ENCODE peak calls at places on chromosomes 13 and 19, in seven cellular contexts. F, S, Z, G, W, X and M are unnamed samples. For H3K4me1, the result is how much of the 10 kb centered on the place peaks cover.

GRCh38 chr19:33375156-33375744 is 1.7 kb downstream of the CEBPG start:
- DNase-seq in S (no peak), Z (no peak), G (no peak), F (no peak), X (no peak), W (no peak), M (no peak)

GRCh38 chr19:287381-287871 is 3.8 kb downstream of the PLPP2 start:
- DNase-seq in S (no peak), G (no peak), F (no peak), X (no peak), W (no peak), Z (no peak), M (no peak)

GRCh38 chr13:50074843-50075242 is 59.6 kb downstream of the KCNRG start:
- DNase-seq in W (no peak), S (no peak), X (no peak), F (no peak), G (no peak), Z (no peak), M (no peak)

GRCh38 chr19:10399878-10400277 is 3.5 kb downstream of the CDC37 start:
- DNase-seq in X (no peak), F (no peak), G (no peak), Z (peak), W (no peak), S (no peak), M (no peak)

GRCh38 chr19:4342421-4343055 is 824 bp upstream of the MPND start:
- DNase-seq in S (peak), F (peak), G (peak), Z (peak), X (peak), W (peak), M (peak)

GRCh38 chr19:1183543-1184172 is 9.6 kb upstream of the SBNO2 start:
- DNase-seq in F (peak), W (peak), Z (no peak), S (peak), X (no peak), G (peak), M (peak)

GRCh38 chr13:18944501-18945068 is 237.0 kb downstream of the TUBA3C start:
- DNase-seq in X (no peak), F (peak), G (no peak), S (no peak), W (no peak), Z (no peak), M (no peak)

GRCh38 chr19:43699506-43700367 is 16.1 kb upstream of the IRGC start:
- DNase-seq in S (peak), Z (peak), F (peak), X (peak), G (no peak), W (peak), M (no peak)

GRCh38 chr19:13017306-13018036 is 22.2 kb downstream of the NFIX start:
- DNase-seq in W (no peak), X (no peak), Z (no peak), S (peak), F (no peak), G (no peak), M (no peak)

GRCh38 chr19:13803038-13803437 is 7.8 kb downstream of the ZSWIM4 start:
- DNase-seq in Z (no peak), X (no peak), G (no peak), W (no peak), F (no peak), S (no peak), M (no peak)

GRCh38 chr19:6730153-6730804 is 7.1 kb downstream of the GPR108 start:
- DNase-seq in W (peak), S (peak), Z (no peak), F (no peak), X (no peak), G (peak), M (no peak)

GRCh38 chr19:45774765-45775164 is 5.7 kb upstream of the SIX5 start:
- DNase-seq in S (peak), F (no peak), Z (no peak), W (peak), X (no peak), G (peak), M (no peak)

GRCh38 chr13:47175172-47175806 is 278.4 kb upstream of the HTR2A start:
- DNase-seq in W (no peak), Z (no peak), S (no peak), G (no peak), X (no peak), F (no peak), M (peak)

GRCh38 chr13:109790951-109791605 is 4.7 kb upstream of the IRS2 start:
- DNase-seq in G (peak), W (peak), S (peak), Z (peak), F (no peak), X (no peak), M (peak)

GRCh38 chr19:20612711-20613316 is 47.2 kb upstream of the ZNF737 start:
- DNase-seq in G (no peak), W (no peak), F (no peak), X (no peak), S (no peak), Z (no peak), M (no peak)

GRCh38 chr19:4183967-4184717 is 1.7 kb downstream of the ANKRD24 start:
- DNase-seq in F (peak), S (no peak), G (no peak), Z (no peak), W (no peak), X (no peak), M (no peak)

GRCh38 chr13:99307648-99308339 is 595 bp upstream of the GPR183 start:
- DNase-seq in W (peak), S (no peak), G (peak), F (no peak), X (no peak), Z (no peak), M (peak)

DNA sequence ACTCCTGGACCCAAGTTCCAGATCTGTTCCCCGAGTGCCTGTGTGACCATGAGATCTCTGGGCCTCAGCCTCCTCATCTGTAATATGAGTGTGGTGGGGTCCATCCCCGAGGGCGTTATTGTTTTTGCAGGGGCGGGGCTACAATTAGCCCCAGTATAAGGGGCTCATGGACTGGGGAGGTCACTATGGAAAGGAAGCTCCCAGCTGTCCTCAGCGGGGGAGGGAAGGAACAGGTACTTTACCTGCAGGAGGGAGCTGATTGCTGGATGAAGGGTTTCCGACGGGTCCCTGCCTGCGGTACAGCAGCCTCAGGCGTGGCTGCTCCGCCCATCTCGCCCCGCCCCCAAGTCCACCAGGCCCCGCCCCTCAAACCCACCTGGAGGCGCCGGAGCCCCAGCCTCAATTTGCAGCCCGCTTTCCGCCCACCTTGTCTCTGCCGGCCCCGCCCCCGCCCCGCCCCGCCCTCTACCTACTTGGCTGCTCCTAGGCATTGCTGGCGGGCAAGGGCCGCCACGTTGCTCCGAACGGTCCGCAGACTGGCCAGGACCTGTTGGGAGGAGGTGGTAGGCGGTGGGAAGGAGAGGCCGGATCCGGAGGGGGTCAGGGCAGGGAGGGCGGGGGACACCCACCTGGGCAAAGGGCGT is 5.5 kb downstream of the PDE4C start:
- DNase-seq in G (no peak), X (no peak), Z (no peak), F (no peak), S (peak), W (no peak), M (no peak)
- H3K4me1 ChIP-seq in G (under half), X (under half), Z (under half), F (under half), S (under half), W (under half), M (under half)

GRCh38 chr13:45339399-45339798 is 1.6 kb downstream of the TPT1 start:
- DNase-seq in Z (no peak), X (no peak), S (no peak), G (no peak), W (no peak), F (no peak), M (no peak)

GRCh38 chr13:45335397-45336024 is 5.5 kb downstream of the TPT1 start:
- DNase-seq in F (no peak), W (no peak), S (no peak), Z (no peak), X (no peak), G (no peak), M (no peak)

GRCh38 chr13:45336025-45336800 is 4.8 kb downstream of the TPT1 start:
- DNase-seq in F (no peak), S (no peak), X (no peak), W (no peak), G (no peak), Z (no peak), M (no peak)

GRCh38 chr13:45337803-45338202 is 3.2 kb downstream of the TPT1 start:
- DNase-seq in Z (no peak), W (no peak), G (no peak), S (no peak), F (no peak), X (no peak), M (no peak)

DNA sequence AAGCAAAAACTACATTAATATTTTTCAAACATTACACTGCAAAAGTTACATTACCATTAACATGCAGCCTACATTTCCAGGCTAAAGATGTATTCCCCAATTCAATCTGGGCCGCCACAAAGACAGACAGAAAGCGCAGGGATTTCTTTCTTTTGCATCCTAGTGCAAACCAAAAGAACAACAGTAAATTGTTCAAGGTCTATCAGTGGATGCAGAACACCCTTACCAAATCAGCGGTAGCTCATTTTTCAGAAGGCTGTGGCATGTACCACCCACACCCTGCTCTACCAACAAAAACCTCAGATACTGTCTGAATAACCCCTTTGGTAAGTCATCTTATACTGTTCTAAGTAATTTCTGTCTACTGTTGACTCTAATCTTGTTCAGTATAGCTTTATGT is 3.6 kb downstream of the TPT1 start:
- DNase-seq in S (no peak), G (no peak), X (no peak), W (no peak), F (no peak), Z (no peak), M (no peak)
- H3K4me1 ChIP-seq in S (under half), G (half or more), X (under half), W (half or more), F (half or more), Z (half or more), M (half or more)

DNA sequence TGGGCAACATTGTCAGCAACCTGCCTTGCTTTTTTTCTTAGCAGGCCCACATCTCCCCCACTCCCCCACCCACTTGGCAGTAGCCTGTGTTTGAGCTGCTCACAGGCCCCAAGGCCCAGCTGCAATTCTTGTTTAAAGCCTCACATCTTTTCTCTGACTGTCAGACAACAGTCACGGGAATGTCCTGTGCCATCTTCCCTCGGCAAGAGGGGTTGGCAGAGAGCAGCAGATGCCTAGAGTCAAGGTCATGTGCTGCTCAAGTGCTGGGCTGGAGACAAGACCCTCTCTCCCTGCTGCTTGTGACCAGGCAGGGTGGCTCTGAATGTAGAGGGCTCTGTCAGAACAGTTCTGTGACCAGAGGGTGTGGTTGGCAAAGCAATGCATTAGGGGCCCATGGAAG is 47.4 kb downstream of the BBC3 start:
- DNase-seq in G (no peak), X (no peak), Z (no peak), S (no peak), W (no peak), F (no peak), M (no peak)
- H3K4me1 ChIP-seq in G (under half), X (under half), Z (under half), S (under half), W (under half), F (under half), M (under half)

GRCh38 chr13:75469087-75469486 is 12.9 kb downstream of the TBC1D4 start:
- DNase-seq in S (peak), F (no peak), W (no peak), X (no peak), Z (no peak), G (no peak), M (no peak)

GRCh38 chr13:75473472-75473871 is 8.5 kb downstream of the TBC1D4 start:
- DNase-seq in W (no peak), S (no peak), X (no peak), G (no peak), Z (no peak), F (no peak), M (no peak)

GRCh38 chr13:75468602-75469001 is 13.4 kb downstream of the TBC1D4 start:
- DNase-seq in W (no peak), Z (no peak), X (no peak), G (no peak), S (no peak), F (no peak), M (no peak)

GRCh38 chr13:75468098-75468497 is 13.9 kb downstream of the TBC1D4 start:
- DNase-seq in X (no peak), W (no peak), S (no peak), F (no peak), Z (no peak), G (no peak), M (peak)

GRCh38 chr13:75470676-75471075 is 11.3 kb downstream of the TBC1D4 start:
- DNase-seq in S (no peak), X (no peak), G (no peak), Z (no peak), W (no peak), F (no peak), M (no peak)
- H3K4me1 ChIP-seq in S (under half), X (under half), G (under half), Z (under half), W (under half), F (under half), M (under half)

GRCh38 chr13:112928958-112929777 is 39.8 kb upstream of the MCF2L start:
- DNase-seq in Z (peak), G (no peak), F (no peak), W (peak), S (no peak), X (no peak), M (peak)

GRCh38 chr13:112928020-112928931 is 40.7 kb upstream of the MCF2L start:
- DNase-seq in G (no peak), X (no peak), F (no peak), W (no peak), S (no peak), Z (no peak), M (no peak)

GRCh38 chr13:112924365-112924764 is 44.6 kb upstream of the MCF2L start:
- DNase-seq in Z (no peak), F (no peak), S (no peak), X (no peak), G (no peak), W (no peak), M (no peak)

GRCh38 chr13:112926003-112926402 is 43.0 kb upstream of the MCF2L start:
- DNase-seq in Z (no peak), F (no peak), X (no peak), G (no peak), S (no peak), W (no peak), M (no peak)

GRCh38 chr13:112926993-112927392 is 42.0 kb upstream of the MCF2L start:
- DNase-seq in F (no peak), S (no peak), X (no peak), Z (no peak), W (no peak), G (no peak), M (no peak)
- H3K4me1 ChIP-seq in F (under half), S (under half), X (under half), Z (under half), W (under half), G (under half), M (under half)

GRCh38 chr13:76882431-76882830 is 3.8 kb downstream of the KCTD12 start:
- DNase-seq in F (no peak), Z (no peak), W (peak), G (no peak), X (no peak), S (no peak), M (peak)
- H3K4me1 ChIP-seq in F (half or more), Z (under half), W (under half), G (under half), X (under half), S (under half), M (half or more)